ENCODE peak calls at places on chromosomes 6 and 20, in four cellular contexts. H is H1, W is HepG2, E is GM12878. A is an unnamed sample. For H3K4me1, the result is how much of the 10 kb centered on the place peaks cover.

GRCh38 chr6:47298475-47298874 is 11.2 kb downstream of the TNFRSF21 start:
- DNase-seq in H (no peak), W (no peak), E (no peak), A (no peak)

GRCh38 chr20:23449400-23449799 is 3.3 kb downstream of the CST11 start:
- DNase-seq in H (no peak), W (no peak), E (no peak), A (no peak)

GRCh38 chr6:149861603-149862423 is 2.3 kb downstream of the LRP11 start:
- DNase-seq in H (no peak), W (no peak), E (no peak), A (no peak)

GRCh38 chr20:32474009-32474716 is 111.0 kb downstream of the NOL4L start:
- DNase-seq in H (no peak), W (peak), E (no peak), A (no peak)

GRCh38 chr6:106628658-106629102 is 618 bp downstream of the RTN4IP1 start:
- DNase-seq in H (no peak), W (peak), E (no peak), A (no peak)

GRCh38 chr6:118992186-118992795 is 57.3 kb upstream of the MCM9 start:
- DNase-seq in H (no peak), W (no peak), E (no peak), A (no peak)

GRCh38 chr6:142378138-142378875 is 76.5 kb downstream of the ADGRG6 start:
- DNase-seq in H (no peak), W (peak), E (no peak), A (no peak)

GRCh38 chr6:121726596-121726995 is 291.1 kb downstream of the GJA1 start:
- DNase-seq in H (no peak), W (no peak), E (no peak), A (no peak)

GRCh38 chr20:5569021-5569420 is 181.2 kb upstream of the SHLD1 start:
- DNase-seq in H (no peak), W (peak), E (no peak), A (no peak)

GRCh38 chr20:50953821-50954220 is 4.5 kb downstream of the DPM1 start:
- DNase-seq in H (no peak), W (no peak), E (no peak), A (no peak)

GRCh38 chr6:147561742-147562141 is 53.3 kb downstream of the SAMD5 start:
- DNase-seq in H (no peak), W (no peak), E (no peak), A (no peak)

GRCh38 chr6:98835149-98836024 is 1.0 kb downstream of the POU3F2 start:
- DNase-seq in H (peak), W (no peak), E (no peak), A (no peak)

GRCh38 chr6:139568956-139569538 is 194.6 kb upstream of the CITED2 start:
- DNase-seq in H (no peak), W (no peak), E (no peak), A (no peak)

GRCh38 chr6:127160484-127160883 is 42.0 kb downstream of the RSPO3 start:
- DNase-seq in H (no peak), W (no peak), E (no peak), A (no peak)

GRCh38 chr6:161943561-161943960 is 669.7 kb upstream of the AGPAT4 start:
- DNase-seq in H (no peak), W (no peak), E (no peak), A (no peak)

DNA sequence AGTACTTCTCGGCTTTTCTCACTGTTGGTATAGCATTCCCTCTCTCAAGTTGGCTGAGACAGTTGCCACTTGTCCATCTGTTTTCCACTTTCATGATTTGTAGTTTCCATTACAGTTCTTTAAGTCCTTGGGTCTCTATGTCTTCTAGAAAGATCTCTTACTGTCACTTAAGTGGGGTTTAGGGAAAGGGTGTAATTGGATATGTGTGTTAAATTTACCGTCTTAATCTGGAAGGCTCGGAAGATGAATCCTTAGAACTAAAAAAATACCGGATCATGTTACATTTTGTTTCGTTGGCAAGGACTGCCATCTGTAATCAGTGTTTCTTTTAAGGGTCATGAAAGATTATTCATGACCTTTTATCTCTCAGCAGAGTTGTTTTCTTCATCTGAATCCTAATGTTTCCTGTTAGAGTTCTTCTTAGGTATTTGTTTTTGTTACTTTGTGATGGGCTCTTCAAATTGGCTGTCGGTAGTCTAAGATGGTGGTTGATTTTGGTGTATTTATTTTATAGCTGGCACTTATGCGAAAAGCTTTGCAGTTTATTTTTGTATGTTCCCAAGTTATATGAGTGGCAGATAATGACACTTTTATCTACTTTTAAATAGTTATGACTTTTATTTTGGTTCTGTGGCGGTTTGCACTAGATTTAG is 21.7 kb upstream of the BTBD3 start:
- DNase-seq in H (no peak), W (no peak), E (no peak), A (no peak)
- TF ChIP-seq ZNF274 in H (no peak), W (no peak), E (no peak), A (no peak)

DNA sequence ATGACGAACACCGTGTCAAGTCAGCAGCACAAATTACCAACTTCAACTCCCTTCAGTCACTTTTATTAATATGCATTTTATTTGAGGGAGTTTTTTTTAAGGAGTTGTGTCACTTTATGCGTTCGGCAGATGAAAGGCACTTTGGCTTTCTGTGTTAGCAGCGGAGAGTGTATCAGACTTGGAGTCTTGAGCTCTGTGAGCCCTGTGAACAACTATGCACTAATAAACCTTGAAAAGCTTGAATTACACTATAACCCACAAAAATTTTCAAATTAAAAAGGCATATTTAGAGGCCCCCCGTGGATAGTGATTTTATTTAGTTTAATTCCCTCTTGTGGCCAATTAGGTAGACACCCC is 335.3 kb upstream of the NT5E start:
- DNase-seq in H (no peak), W (no peak), E (no peak), A (no peak)
- TF ChIP-seq SUZ12 in H (no peak), W (no peak), E (no peak), A (no peak)

DNA sequence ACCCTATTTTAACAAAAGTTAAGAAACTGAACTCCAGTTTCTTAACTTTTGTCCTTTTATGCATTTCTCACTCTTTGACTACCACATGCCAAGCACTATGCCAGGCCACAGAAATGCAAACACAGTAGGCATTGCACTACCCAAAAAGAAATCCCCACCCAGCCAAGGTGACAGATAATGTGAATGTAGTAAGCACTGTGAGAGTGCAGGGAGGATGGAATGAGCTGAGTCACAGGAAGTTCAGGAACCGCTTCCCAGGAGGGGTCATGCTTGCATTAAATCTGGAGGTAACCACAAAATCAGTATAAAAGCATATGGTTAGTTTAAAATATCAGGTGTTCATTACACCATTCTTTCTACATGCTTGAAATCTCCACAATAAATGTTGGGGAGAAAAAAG is 20.1 kb upstream of the FAM83C start:
- DNase-seq in H (no peak), W (peak), E (peak), A (peak)
- H3K4me1 ChIP-seq in H (under half), W (under half), E (under half), A (under half)

DNA sequence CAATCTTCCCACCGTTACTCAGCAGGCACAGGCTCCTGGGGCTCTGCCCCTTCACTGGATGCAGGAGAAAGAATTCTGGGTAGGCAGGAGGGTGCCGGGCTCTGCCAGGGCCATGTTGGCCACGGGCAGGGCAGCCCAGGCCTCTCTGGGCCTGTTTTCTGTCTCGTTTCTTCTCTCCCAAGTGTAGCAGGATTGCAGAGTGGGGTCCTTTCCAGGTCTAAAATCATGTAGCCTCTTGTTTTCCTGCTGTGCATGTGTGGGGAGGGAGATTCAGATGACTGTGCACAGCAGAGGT is 112.7 kb downstream of the DLL1 start:
- DNase-seq in H (no peak), W (no peak), E (no peak), A (no peak)
- TF ChIP-seq ZNF274 in H (no peak), W (no peak), E (no peak), A (no peak)

A was measured in NT2/D1.